ENCODE peak calls at places on chromosomes 16 and 17, in four cellular contexts. C, Q, V and F are unnamed samples.

GRCh38 chr17:39225974-39226683 is 384 bp upstream of the STAC2 start:
- DNase-seq in Q (peak), C (no peak), V (peak), F (peak)

GRCh38 chr17:48513097-48513496 is 17.7 kb downstream of the HOXB1 start:
- DNase-seq in Q (no peak), V (no peak), C (no peak), F (no peak)

GRCh38 chr16:11045846-11046245 is 101.5 kb downstream of the CLEC16A start:
- DNase-seq in Q (no peak), C (no peak), V (no peak), F (no peak)

GRCh38 chr16:75256871-75257343 is 5.5 kb upstream of the BCAR1 start:
- DNase-seq in C (no peak), V (peak), Q (peak), F (peak)

GRCh38 chr17:14307560-14308024 is 6.7 kb downstream of the HS3ST3B1 start:
- DNase-seq in C (no peak), V (no peak), Q (no peak), F (no peak)

GRCh38 chr16:73023752-73024570 is 24.0 kb downstream of the ZFHX3 start:
- DNase-seq in V (no peak), C (no peak), Q (no peak), F (no peak)

GRCh38 chr16:53768167-53768566 is 64.2 kb downstream of the FTO start:
- DNase-seq in C (no peak), Q (no peak), V (no peak), F (no peak)

GRCh38 chr17:66964083-66964771 is at the start of gene CACNG4:
- DNase-seq in Q (no peak), V (no peak), C (no peak), F (no peak)

GRCh38 chr16:67252806-67253497 is 4.2 kb downstream of the SLC9A5 start:
- DNase-seq in V (no peak), C (no peak), Q (no peak), F (no peak)

GRCh38 chr17:64253470-64253869 is 9.6 kb downstream of the TEX2 start:
- DNase-seq in Q (no peak), V (no peak), C (no peak), F (no peak)

GRCh38 chr17:59400858-59401257 is 69.4 kb downstream of the YPEL2 start:
- DNase-seq in C (no peak), Q (no peak), V (no peak), F (no peak)

GRCh38 chr17:17536702-17537101 is 40.5 kb upstream of the RASD1 start:
- DNase-seq in Q (no peak), V (no peak), C (no peak), F (no peak)

GRCh38 chr17:17539591-17539990 is 43.4 kb upstream of the RASD1 start:
- DNase-seq in V (no peak), C (no peak), Q (no peak), F (peak)

GRCh38 chr17:17540278-17540906 is 44.2 kb upstream of the RASD1 start:
- DNase-seq in C (no peak), Q (no peak), V (no peak), F (no peak)

GRCh38 chr17:17537311-17538099 is 41.3 kb upstream of the RASD1 start:
- DNase-seq in V (no peak), Q (no peak), C (no peak), F (peak)

GRCh38 chr17:17538417-17539391 is 42.5 kb upstream of the RASD1 start:
- DNase-seq in V (peak), Q (no peak), C (no peak), F (peak)
- TF ChIP-seq EP300 in V (no peak), Q (no peak), C (no peak), F (peak)

DNA sequence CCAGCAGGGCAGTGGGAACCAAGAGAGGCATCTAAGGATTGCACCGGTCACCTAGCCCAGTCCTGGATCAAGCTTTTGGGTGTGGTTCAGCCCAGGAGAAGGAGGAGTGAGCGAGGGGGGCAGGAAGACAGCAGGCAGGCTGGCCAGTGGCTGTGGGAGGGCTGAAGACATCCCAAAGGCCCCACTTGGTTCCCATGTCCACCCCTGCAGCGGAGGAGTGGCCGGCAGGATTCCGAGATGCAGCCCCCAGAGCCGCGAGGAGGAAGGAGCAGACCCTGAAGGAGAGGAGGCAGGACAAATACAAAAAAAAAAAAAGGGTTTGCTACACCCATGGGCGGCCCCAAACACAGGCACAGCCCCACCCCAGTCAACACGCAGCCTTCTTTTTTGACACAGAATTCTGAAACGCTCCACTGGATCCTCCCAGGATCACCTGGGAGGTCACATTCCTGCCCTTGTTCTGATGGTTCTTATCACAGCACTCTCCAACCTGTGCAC is 1.1 kb upstream of the SLC47A2 start:
- DNase-seq in Q (no peak), C (no peak), V (no peak), F (no peak)
- TF ChIP-seq EP300 in Q (no peak), C (no peak), V (no peak), F (no peak)

DNA sequence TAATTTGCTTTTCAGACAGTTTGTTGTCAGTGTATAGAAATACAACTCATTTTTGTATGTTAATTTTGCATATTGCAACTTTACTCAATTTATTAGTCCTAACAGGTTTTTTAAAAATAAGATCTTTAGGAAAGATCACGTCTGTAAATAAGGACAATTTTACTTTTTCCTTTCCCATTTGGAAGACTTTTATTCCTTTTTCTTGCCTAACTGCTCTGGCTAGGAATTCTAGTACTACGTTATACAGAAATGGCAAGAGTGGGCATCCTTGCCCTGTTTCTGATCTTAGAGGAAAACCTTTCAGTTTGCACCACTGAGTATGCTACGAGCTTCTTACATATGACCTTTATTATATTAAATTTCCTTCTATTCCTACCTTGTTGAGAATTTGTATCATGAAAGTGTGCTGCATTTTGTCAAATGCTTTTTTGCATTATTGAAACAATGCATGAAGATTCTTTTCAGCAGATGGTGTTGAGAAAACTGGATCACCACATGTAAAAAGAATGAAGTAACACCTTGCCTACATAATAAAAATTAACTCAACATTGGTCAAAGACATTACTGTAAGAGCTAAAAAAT is 113.4 kb downstream of the BRIP1 start:
- DNase-seq in Q (no peak), V (no peak), C (no peak), F (no peak)
- TF ChIP-seq EP300 in Q (no peak), V (no peak), C (no peak), F (no peak)

DNA sequence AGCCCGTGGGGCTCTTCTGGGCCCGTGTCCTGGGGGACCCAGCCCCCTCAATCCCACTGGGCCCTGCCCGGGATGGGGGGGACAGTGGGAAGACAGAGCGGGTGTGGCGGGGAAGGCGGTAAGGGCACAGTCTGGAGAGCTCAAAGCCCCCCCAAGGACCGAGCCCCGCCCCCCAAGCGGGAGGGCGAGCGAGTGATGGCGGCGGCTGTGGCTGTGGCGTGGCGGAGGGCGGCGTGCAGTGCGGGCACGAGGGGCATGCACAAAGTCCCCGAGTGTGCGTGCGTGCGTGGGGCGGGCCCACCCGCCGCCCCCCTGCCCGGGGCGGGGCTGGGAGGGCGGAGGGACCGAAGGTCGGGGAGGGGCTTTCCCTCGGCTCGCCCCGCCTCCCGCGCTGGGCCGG is 3.6 kb upstream of the WDR24 start:
- DNase-seq in Q (no peak), V (no peak), C (no peak), F (no peak)
- TF ChIP-seq EP300 in Q (no peak), V (no peak), C (no peak), F (no peak)

GRCh38 chr17:28925912-28926365 is 23.1 kb upstream of the DHRS13 start:
- DNase-seq in Q (no peak), V (no peak), C (peak), F (no peak)
- TF ChIP-seq EP300 in Q (no peak), V (no peak), C (no peak), F (no peak)

GRCh38 chr17:21289175-21289901 is 4.8 kb downstream of the MAP2K3 start:
- DNase-seq in V (no peak), C (no peak), Q (peak), F (no peak)

GRCh38 chr17:21288581-21289017 is 4.1 kb downstream of the MAP2K3 start:
- DNase-seq in V (no peak), Q (peak), C (peak), F (no peak)

GRCh38 chr17:21286066-21286770 is 1.7 kb downstream of the MAP2K3 start:
- DNase-seq in V (peak), Q (peak), C (no peak), F (peak)

GRCh38 chr17:21286771-21287702 is 2.5 kb downstream of the MAP2K3 start:
- DNase-seq in C (no peak), V (peak), Q (peak), F (peak)

DNA sequence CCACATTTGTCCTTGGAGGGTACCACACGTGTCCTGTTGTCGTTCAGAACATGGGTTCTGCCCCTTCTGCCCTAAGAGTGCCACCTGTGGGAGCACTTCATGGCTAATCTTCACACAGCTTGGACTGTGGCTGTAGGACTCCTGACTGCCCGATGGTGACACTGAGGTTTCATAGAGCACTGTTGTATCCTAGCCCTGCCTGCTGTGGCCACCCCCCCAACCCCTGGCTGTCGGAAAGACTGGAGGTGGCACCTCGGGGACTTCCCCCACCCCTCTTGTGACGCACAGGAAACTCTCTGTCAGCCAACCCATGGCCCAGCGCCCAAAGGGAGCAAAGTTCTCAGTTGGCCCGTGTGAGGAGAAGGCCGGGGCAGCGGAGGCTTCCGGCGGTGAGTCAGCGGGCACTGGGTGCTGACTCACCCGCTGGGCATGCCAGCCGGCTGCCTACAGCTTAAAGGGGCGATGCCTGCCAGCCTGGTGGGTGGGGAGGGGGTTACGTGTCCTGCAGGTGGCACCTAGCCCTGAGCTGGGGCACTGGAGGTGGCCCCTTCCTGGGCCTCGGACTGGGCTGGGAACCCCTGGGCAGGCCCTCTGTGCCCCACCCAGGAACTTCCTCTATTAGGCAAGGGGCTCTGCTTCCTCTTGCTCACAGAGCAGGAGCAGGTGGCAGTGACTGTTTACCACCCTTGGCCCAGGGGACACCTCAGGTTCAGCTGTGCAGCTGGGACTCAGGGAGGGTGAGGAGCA is 3.4 kb downstream of the MAP2K3 start:
- DNase-seq in V (peak), C (peak), Q (peak), F (peak)
- TF ChIP-seq EP300 in V (peak), C (peak), Q (peak), F (peak)

GRCh38 chr16:89972244-89973234 is 24.0 kb downstream of the DEF8 start:
- DNase-seq in C (no peak), V (peak), Q (peak), F (peak)
- TF ChIP-seq EP300 in C (no peak), V (no peak), Q (no peak), F (no peak)

GRCh38 chr16:20051147-20051546 is 22.5 kb downstream of the GPR139 start:
- DNase-seq in Q (no peak), V (no peak), C (no peak), F (no peak)
- TF ChIP-seq EP300 in Q (no peak), V (no peak), C (no peak), F (no peak)

DNA sequence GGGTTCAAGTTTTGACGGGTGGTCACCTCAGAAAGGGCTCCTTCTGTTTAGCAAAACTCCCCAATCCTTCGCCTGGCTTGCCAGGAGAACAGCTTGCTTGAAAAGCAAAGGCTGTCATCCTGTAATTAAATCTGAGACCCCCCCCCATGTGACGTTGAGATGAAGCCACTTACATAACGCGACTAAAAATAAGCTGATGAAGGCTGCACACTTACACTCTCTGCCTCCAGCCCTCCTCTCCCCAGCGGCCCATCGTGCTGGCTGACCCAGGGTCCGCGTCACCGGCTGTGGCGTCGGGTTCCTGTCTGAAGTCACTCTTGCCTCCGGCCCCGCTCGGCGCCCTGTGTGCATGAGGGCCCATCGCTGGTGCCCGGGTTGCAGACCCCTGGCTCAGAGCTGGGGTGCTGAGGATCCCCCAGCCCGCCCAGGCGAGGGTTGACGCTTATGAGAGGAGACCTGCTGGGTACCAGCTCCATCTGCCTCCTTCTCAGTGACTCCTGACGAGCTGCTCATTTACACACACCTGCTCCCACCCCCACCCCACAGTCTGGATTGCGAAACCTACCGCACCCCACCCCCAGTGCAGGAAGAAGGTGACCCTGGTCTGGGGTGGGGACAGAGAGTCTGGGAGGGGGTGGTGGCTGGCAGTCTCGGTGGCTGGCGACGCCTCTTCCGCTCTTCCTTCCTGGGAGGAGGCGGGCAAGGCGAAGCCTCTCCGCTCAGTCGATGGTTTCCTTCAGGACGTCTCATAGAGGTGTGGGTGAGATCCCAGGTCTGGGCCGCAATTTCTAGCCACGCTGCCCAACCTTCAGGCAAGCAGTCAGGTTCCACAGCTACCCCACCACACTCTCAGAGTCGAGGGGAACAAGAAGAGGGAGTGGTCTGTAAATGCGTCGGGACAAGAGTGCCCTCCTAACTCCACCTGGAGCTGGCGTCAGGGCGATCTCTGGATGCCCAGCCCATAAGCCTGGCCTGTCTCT is 3.1 kb upstream of the BAIAP2 start:
- DNase-seq in Q (no peak), C (no peak), V (no peak), F (no peak)
- TF ChIP-seq EP300 in Q (no peak), C (no peak), V (no peak), F (no peak)